ENCODE peak calls at places on chromosome 7, in four cellular contexts. One of them, this sample, is unnamed. For H3K9me3, the result is how much of the 10 kb centered on the place peaks cover.

GRCh38 chr7:129252133-129252532 is 27.3 kb downstream of the AHCYL2 start:
- DNase-seq in testis: no peak
- DNase-seq in psoas muscle: no peak
- DNase-seq in PC-9: no peak
- DNase-seq in this sample: no peak

GRCh38 chr7:152859781-152860191 is 100.2 kb downstream of the ACTR3B start:
- DNase-seq in PC-9: no peak
- DNase-seq in psoas muscle: no peak
- DNase-seq in testis: no peak
- DNase-seq in this sample: peak

GRCh38 chr7:99050971-99051370 is 92.9 kb downstream of the SMURF1 start:
- DNase-seq in testis: peak
- DNase-seq in PC-9: no peak
- DNase-seq in psoas muscle: no peak
- DNase-seq in this sample: no peak

GRCh38 chr7:31512166-31512565 is 1.7 kb upstream of the ITPRID1 start:
- DNase-seq in PC-9: no peak
- DNase-seq in testis: no peak
- DNase-seq in psoas muscle: no peak
- DNase-seq in this sample: no peak

GRCh38 chr7:44162785-44163395 is 21.8 kb upstream of the MYL7 start:
- DNase-seq in testis: no peak
- DNase-seq in PC-9: peak
- DNase-seq in psoas muscle: no peak
- DNase-seq in this sample: no peak

GRCh38 chr7:66013938-66014337 is 31.9 kb upstream of the GUSB start:
- DNase-seq in PC-9: no peak
- DNase-seq in psoas muscle: no peak
- DNase-seq in testis: peak
- DNase-seq in this sample: peak

GRCh38 chr7:80095545-80095944 is 39.1 kb upstream of the GNAI1 start:
- DNase-seq in PC-9: no peak
- DNase-seq in psoas muscle: no peak
- DNase-seq in testis: no peak
- DNase-seq in this sample: no peak

GRCh38 chr7:149285581-149285975 is 23.6 kb downstream of the ZNF783 start:
- DNase-seq in PC-9: no peak
- DNase-seq in psoas muscle: no peak
- DNase-seq in testis: no peak
- DNase-seq in this sample: peak

GRCh38 chr7:130850960-130851359 is 117.0 kb upstream of the KLF14 start:
- DNase-seq in psoas muscle: no peak
- DNase-seq in testis: no peak
- DNase-seq in PC-9: no peak
- DNase-seq in this sample: no peak

GRCh38 chr7:105719919-105720318 is 138.6 kb upstream of the EFCAB10 start:
- DNase-seq in testis: no peak
- DNase-seq in PC-9: no peak
- DNase-seq in psoas muscle: no peak
- DNase-seq in this sample: no peak

GRCh38 chr7:22660732-22661131 is 66.3 kb upstream of the IL6 start:
- DNase-seq in testis: no peak
- DNase-seq in PC-9: no peak
- DNase-seq in psoas muscle: no peak
- DNase-seq in this sample: no peak

GRCh38 chr7:130994378-130995115 is 260.5 kb upstream of the KLF14 start:
- DNase-seq in PC-9: no peak
- DNase-seq in testis: peak
- DNase-seq in psoas muscle: peak
- DNase-seq in this sample: no peak

GRCh38 chr7:45455662-45456061 is 118.5 kb upstream of the ADCY1 start:
- DNase-seq in psoas muscle: no peak
- DNase-seq in testis: no peak
- DNase-seq in PC-9: no peak
- DNase-seq in this sample: no peak

GRCh38 chr7:30169585-30169978 is 34.8 kb downstream of the MTURN start:
- DNase-seq in testis: no peak
- DNase-seq in PC-9: no peak
- DNase-seq in psoas muscle: peak
- DNase-seq in this sample: no peak

GRCh38 chr7:148521271-148521670 is 69.3 kb upstream of the C7orf33 start:
- DNase-seq in psoas muscle: no peak
- DNase-seq in testis: no peak
- DNase-seq in PC-9: no peak
- DNase-seq in this sample: peak

GRCh38 chr7:41809487-41810257 is 106.8 kb upstream of the INHBA start:
- DNase-seq in testis: no peak
- DNase-seq in PC-9: no peak
- DNase-seq in psoas muscle: no peak
- DNase-seq in this sample: no peak

GRCh38 chr7:33472348-33473025 is 343.1 kb downstream of the BBS9 start:
- DNase-seq in psoas muscle: no peak
- DNase-seq in PC-9: peak
- DNase-seq in testis: no peak
- DNase-seq in this sample: no peak

GRCh38 chr7:134470864-134471263 is 12.0 kb upstream of the AKR1B1 start:
- DNase-seq in psoas muscle: no peak
- DNase-seq in testis: no peak
- DNase-seq in PC-9: peak
- DNase-seq in this sample: no peak

GRCh38 chr7:90610105-90610504 is 14.0 kb downstream of the CDK14 start:
- DNase-seq in PC-9: no peak
- DNase-seq in testis: no peak
- DNase-seq in psoas muscle: no peak
- DNase-seq in this sample: no peak

GRCh38 chr7:30406664-30407425 is 71.7 kb downstream of the NOD1 start:
- DNase-seq in PC-9: no peak
- DNase-seq in testis: no peak
- DNase-seq in psoas muscle: peak
- DNase-seq in this sample: no peak

GRCh38 chr7:101118856-101119255 is 8.0 kb upstream of the SERPINE1 start:
- DNase-seq in testis: no peak
- DNase-seq in psoas muscle: no peak
- DNase-seq in PC-9: no peak
- DNase-seq in this sample: no peak

GRCh38 chr7:150322833-150323681 is at the start of the genes ACTR3C and LRRC61:
- DNase-seq in PC-9: peak
- DNase-seq in psoas muscle: no peak
- DNase-seq in testis: peak
- DNase-seq in this sample: peak

GRCh38 chr7:24786941-24787340 is 29.7 kb upstream of the GSDME start:
- DNase-seq in testis: no peak
- DNase-seq in PC-9: peak
- DNase-seq in psoas muscle: peak
- DNase-seq in this sample: no peak

GRCh38 chr7:117072620-117073118 is 119.4 kb downstream of the ST7 start:
- DNase-seq in testis: peak
- DNase-seq in PC-9: no peak
- DNase-seq in psoas muscle: peak
- DNase-seq in this sample: no peak

GRCh38 chr7:50960621-50961310 is 178.1 kb upstream of the GRB10 start:
- DNase-seq in PC-9: no peak
- DNase-seq in testis: no peak
- DNase-seq in psoas muscle: no peak
- DNase-seq in this sample: no peak

GRCh38 chr7:29783671-29784070 is 22.6 kb upstream of the WIPF3 start:
- DNase-seq in psoas muscle: no peak
- DNase-seq in PC-9: peak
- DNase-seq in testis: no peak
- DNase-seq in this sample: no peak

GRCh38 chr7:47988496-47989386 is 9.3 kb upstream of the HUS1 start:
- DNase-seq in psoas muscle: no peak
- DNase-seq in testis: no peak
- DNase-seq in PC-9: no peak
- DNase-seq in this sample: peak

GRCh38 chr7:70210200-70210960 is 612.1 kb downstream of the AUTS2 start:
- DNase-seq in PC-9: no peak
- DNase-seq in psoas muscle: no peak
- DNase-seq in testis: no peak
- DNase-seq in this sample: no peak

GRCh38 chr7:154929006-154929726 is 73.8 kb downstream of the PAXIP1 start:
- DNase-seq in testis: no peak
- DNase-seq in psoas muscle: no peak
- DNase-seq in PC-9: no peak
- DNase-seq in this sample: no peak

GRCh38 chr7:117372073-117372472 is 49.2 kb upstream of the WNT2 start:
- DNase-seq in PC-9: no peak
- DNase-seq in testis: no peak
- DNase-seq in psoas muscle: no peak
- DNase-seq in this sample: no peak

GRCh38 chr7:123865517-123866117 is 20.6 kb downstream of the HYAL4 start:
- DNase-seq in testis: peak
- DNase-seq in psoas muscle: no peak
- DNase-seq in PC-9: peak
- DNase-seq in this sample: peak

GRCh38 chr7:87231243-87231642 is 11.7 kb upstream of the TMEM243 start:
- DNase-seq in PC-9: no peak
- DNase-seq in testis: no peak
- DNase-seq in psoas muscle: no peak
- DNase-seq in this sample: no peak

GRCh38 chr7:70189261-70189660 is 591.0 kb downstream of the AUTS2 start:
- DNase-seq in testis: no peak
- DNase-seq in PC-9: no peak
- DNase-seq in psoas muscle: no peak
- DNase-seq in this sample: no peak

GRCh38 chr7:28151965-28152364 is 28.6 kb downstream of the JAZF1 start:
- DNase-seq in psoas muscle: no peak
- DNase-seq in testis: no peak
- DNase-seq in PC-9: no peak
- DNase-seq in this sample: no peak

GRCh38 chr7:91295571-91295970 is 31.3 kb downstream of the FZD1 start:
- DNase-seq in psoas muscle: no peak
- DNase-seq in PC-9: no peak
- DNase-seq in testis: no peak
- DNase-seq in this sample: no peak

DNA sequence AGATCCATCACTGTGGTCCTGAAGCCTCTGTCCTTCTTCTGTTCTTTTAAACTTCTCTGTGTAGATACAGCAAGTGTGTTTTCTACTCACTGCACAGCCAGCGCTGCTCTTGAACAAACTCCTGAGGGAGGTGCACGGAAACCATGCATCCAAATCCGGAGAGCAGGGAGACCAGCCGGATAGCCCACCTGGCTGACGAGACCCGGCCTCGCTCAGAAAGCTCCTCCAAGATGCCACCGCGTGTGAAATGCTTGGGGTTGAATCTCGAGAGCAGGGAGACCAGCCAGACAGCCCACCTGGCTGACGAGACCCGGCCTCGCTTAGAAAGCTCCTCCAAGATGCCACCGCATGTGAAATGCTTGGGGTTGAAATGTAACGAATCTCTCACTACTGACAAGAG is 602.0 kb downstream of the PTPRN2 start:
- DNase-seq in testis: no peak
- DNase-seq in psoas muscle: no peak
- DNase-seq in PC-9: no peak
- DNase-seq in this sample: no peak
- H3K9me3 ChIP-seq in testis: under half
- H3K9me3 ChIP-seq in psoas muscle: under half
- H3K9me3 ChIP-seq in PC-9: under half
- H3K9me3 ChIP-seq in this sample: under half

DNA sequence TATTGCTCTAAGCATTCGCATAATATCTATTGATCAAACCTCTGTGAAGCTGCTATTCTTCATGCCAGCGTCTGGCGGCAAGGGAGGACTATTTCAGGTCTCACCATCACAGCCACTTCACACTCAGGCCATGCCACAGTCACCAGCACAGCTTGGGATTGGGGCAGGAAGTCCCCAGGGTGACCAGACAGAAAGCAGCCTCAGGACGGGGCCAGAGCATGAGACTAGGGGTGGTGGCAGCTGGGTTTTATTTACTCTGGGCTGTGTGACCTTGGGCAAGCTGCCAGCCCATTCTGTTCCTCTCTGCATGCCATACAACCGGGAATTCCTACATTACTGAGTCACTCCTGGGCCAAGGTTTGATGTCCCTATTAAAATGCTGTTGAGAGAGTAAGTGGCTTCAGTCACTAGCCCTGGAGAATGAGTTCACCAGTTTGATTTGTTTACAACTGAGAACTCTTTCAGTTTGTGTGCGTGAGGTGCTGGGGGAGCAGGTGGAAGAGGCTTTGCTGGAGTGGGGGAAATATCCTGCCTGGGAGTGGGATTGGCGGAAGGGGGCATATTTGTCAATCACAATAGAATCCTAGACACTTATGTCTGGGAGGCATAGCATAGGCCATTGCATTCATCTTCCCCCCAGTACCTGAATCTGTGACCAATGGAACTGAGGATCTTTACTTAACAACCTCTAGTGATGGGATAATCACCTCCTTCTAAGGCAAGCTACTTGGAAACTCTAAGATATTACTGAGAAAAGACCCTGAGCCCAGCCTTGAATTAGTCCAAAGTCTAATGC is 90.4 kb downstream of the NPSR1 start:
- DNase-seq in psoas muscle: peak
- DNase-seq in testis: peak
- DNase-seq in PC-9: peak
- DNase-seq in this sample: no peak
- H3K4me3 ChIP-seq in psoas muscle: no peak
- H3K4me3 ChIP-seq in testis: no peak
- H3K4me3 ChIP-seq in PC-9: peak
- H3K4me3 ChIP-seq in this sample: no peak

DNA sequence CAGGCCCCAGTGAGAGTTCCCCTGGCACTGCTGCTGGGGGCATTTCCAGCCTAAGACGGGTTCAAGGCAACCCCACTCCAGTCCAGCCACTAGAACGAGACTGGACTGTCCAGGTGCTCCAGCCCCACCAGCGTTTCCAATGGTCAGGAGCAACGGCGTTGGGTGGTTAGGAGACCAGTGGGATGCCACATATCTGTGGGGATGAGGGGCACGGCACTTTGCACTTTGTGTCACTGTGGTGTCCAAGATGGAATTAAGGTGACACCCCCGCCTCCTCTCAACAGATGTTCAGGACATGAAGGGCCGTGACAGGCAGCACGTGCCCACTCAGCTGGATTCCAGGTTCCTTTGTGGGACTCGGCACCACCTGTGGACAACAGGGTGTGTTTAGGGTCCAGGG is 138.9 kb downstream of the PTPRN2 start:
- DNase-seq in psoas muscle: no peak
- DNase-seq in testis: no peak
- DNase-seq in PC-9: no peak
- DNase-seq in this sample: no peak
- H3K9me3 ChIP-seq in psoas muscle: under half
- H3K9me3 ChIP-seq in testis: under half
- H3K9me3 ChIP-seq in PC-9: under half
- H3K9me3 ChIP-seq in this sample: under half

GRCh38 chr7:522938-523289 is 3.3 kb upstream of the PDGFA start:
- DNase-seq in PC-9: no peak
- DNase-seq in psoas muscle: no peak
- DNase-seq in testis: no peak
- DNase-seq in this sample: no peak

GRCh38 chr7:524800-525199 is 5.2 kb upstream of the PDGFA start:
- DNase-seq in testis: no peak
- DNase-seq in PC-9: no peak
- DNase-seq in psoas muscle: no peak
- DNase-seq in this sample: no peak

GRCh38 chr7:525740-526139 is 6.1 kb upstream of the PDGFA start:
- DNase-seq in psoas muscle: no peak
- DNase-seq in PC-9: no peak
- DNase-seq in testis: no peak
- DNase-seq in this sample: no peak

GRCh38 chr7:522071-522937 is 2.7 kb upstream of the PDGFA start:
- DNase-seq in psoas muscle: no peak
- DNase-seq in testis: peak
- DNase-seq in PC-9: peak
- DNase-seq in this sample: no peak

GRCh38 chr7:523436-524336 is 4.0 kb upstream of the PDGFA start:
- DNase-seq in testis: no peak
- DNase-seq in PC-9: no peak
- DNase-seq in psoas muscle: no peak
- DNase-seq in this sample: no peak
- H3K4me3 ChIP-seq in testis: no peak
- H3K4me3 ChIP-seq in PC-9: no peak
- H3K4me3 ChIP-seq in psoas muscle: no peak
- H3K4me3 ChIP-seq in this sample: no peak

This sample was measured in WERI-Rb-1.